ENCODE peak calls at places on chromosomes 16 and 17, in eight cellular contexts. P, D, K, F, Y, M, Q and U are unnamed samples.

GRCh38 chr17:74873036-74873873 is 461 bp upstream of the FDXR start:
- DNase-seq in P (peak; percentile 100), D (peak; percentile 99), K (peak; percentile 100), F (peak; percentile 99), Y (peak; percentile 99), M (peak; percentile 98), Q (peak; percentile 100), U (peak; percentile 99)

GRCh38 chr17:83085526-83086196 is 6.3 kb downstream of the METRNL start:
- DNase-seq in P (no peak), D (no peak), K (no peak), F (no peak), Y (peak; percentile 46), M (no peak), Q (no peak), U (no peak)

GRCh38 chr17:29585080-29585751 is 4.2 kb downstream of the GIT1 start:
- DNase-seq in P (peak; percentile 19), D (peak; percentile 69), K (no peak), F (no peak), Y (peak; percentile 74), M (no peak), Q (no peak), U (no peak)

GRCh38 chr17:3004150-3004801 is 59.1 kb downstream of the OR1D5 start:
- DNase-seq in P (peak; percentile 100), D (peak; percentile 98), K (peak; percentile 97), F (peak; percentile 99), Y (peak; percentile 100), M (peak; percentile 61), Q (peak; percentile 71), U (no peak)

GRCh38 chr17:57197672-57198071 is 58.7 kb upstream of the MSI2 start:
- DNase-seq in P (no peak), D (no peak), K (no peak), F (no peak), Y (no peak), M (no peak), Q (no peak), U (no peak)

GRCh38 chr16:65070831-65071230 is 51.0 kb downstream of the CDH11 start:
- DNase-seq in P (peak; percentile 43), D (peak; percentile 73), K (peak; percentile 90), F (peak; percentile 51), Y (peak; percentile 63), M (peak; percentile 10), Q (no peak), U (no peak)

GRCh38 chr16:48197294-48197693 is 41.5 kb upstream of the ABCC12 start:
- DNase-seq in P (no peak), D (no peak), K (no peak), F (no peak), Y (no peak), M (no peak), Q (no peak), U (no peak)

GRCh38 chr17:39752241-39752831 is 14.6 kb downstream of the GRB7 start:
- DNase-seq in P (no peak), D (no peak), K (no peak), F (no peak), Y (no peak), M (no peak), Q (peak; percentile 47), U (no peak)

GRCh38 chr16:85767569-85767968 is 16.7 kb upstream of the C16orf74 start:
- DNase-seq in P (no peak), D (no peak), K (peak; percentile 81), F (no peak), Y (no peak), M (peak; percentile 32), Q (no peak), U (no peak)

GRCh38 chr16:81956213-81956948 is 54.9 kb downstream of the SDR42E1 start:
- DNase-seq in P (no peak), D (no peak), K (no peak), F (no peak), Y (no peak), M (no peak), Q (no peak), U (no peak)

GRCh38 chr17:45641541-45641940 is 142.6 kb upstream of the CRHR1 start:
- DNase-seq in P (no peak), D (no peak), K (no peak), F (no peak), Y (no peak), M (no peak), Q (no peak), U (no peak)

GRCh38 chr17:42132941-42133340 is 10.3 kb downstream of the HSPB9 start:
- DNase-seq in P (peak; percentile 85), D (no peak), K (no peak), F (no peak), Y (no peak), M (no peak), Q (no peak), U (no peak)

GRCh38 chr17:70420876-70421445 is 251.6 kb downstream of the KCNJ2 start:
- DNase-seq in P (no peak), D (no peak), K (no peak), F (no peak), Y (no peak), M (no peak), Q (no peak), U (no peak)

GRCh38 chr16:30740364-30741251 is 7.6 kb upstream of the PHKG2 start:
- DNase-seq in P (peak; percentile 96), D (peak; percentile 82), K (peak; percentile 95), F (peak; percentile 55), Y (peak; percentile 91), M (no peak), Q (peak; percentile 16), U (no peak)

GRCh38 chr17:78343099-78343432 is 16.8 kb downstream of the SOCS3 start:
- DNase-seq in P (peak; percentile 42), D (peak; percentile 83), K (peak; percentile 79), F (peak; percentile 74), Y (peak; percentile 91), M (no peak), Q (no peak), U (no peak)

DNA sequence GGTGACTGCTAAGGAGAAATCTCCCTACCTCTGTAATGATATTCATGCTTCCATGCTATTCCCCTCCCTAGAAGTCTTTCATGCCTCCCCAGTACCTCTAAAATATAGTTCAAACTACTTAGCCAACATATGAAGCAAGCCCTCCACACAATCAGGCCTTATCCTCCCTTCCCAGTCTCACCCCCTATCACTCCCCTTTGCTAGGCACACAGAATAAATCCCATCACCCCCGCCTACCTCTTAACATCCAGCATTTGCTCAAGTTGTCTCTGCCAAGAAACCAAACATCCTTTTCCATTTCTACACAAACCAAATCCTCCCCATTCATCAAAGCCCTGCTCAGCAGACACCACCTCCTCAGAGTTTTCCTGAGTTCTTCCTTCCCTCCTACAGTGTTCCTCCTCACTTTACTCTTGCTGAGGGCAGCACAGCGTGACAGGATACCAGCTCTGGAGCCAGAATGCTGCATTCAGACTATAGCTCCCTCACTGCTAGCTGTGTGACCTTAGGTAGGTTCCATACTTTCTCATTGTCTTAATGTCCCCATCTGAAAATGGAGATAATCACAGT is 7.0 kb downstream of the TOM1L2 start:
- DNase-seq in P (no peak), D (no peak), K (no peak), F (no peak), Y (no peak), M (no peak), Q (no peak), U (no peak)
- H3K4me1 ChIP-seq in P (peaks cover 12% of the 10 kb centered on the region), D (peaks cover 56% of the 10 kb centered on the region), K (peaks cover 8% of the 10 kb centered on the region), F (peaks cover 3% of the 10 kb centered on the region), Y (peaks cover under 1% of the 10 kb centered on the region), M (peaks cover 52% of the 10 kb centered on the region), Q (peaks cover 27% of the 10 kb centered on the region), U (no peaks in the 10 kb centered on the region)

DNA sequence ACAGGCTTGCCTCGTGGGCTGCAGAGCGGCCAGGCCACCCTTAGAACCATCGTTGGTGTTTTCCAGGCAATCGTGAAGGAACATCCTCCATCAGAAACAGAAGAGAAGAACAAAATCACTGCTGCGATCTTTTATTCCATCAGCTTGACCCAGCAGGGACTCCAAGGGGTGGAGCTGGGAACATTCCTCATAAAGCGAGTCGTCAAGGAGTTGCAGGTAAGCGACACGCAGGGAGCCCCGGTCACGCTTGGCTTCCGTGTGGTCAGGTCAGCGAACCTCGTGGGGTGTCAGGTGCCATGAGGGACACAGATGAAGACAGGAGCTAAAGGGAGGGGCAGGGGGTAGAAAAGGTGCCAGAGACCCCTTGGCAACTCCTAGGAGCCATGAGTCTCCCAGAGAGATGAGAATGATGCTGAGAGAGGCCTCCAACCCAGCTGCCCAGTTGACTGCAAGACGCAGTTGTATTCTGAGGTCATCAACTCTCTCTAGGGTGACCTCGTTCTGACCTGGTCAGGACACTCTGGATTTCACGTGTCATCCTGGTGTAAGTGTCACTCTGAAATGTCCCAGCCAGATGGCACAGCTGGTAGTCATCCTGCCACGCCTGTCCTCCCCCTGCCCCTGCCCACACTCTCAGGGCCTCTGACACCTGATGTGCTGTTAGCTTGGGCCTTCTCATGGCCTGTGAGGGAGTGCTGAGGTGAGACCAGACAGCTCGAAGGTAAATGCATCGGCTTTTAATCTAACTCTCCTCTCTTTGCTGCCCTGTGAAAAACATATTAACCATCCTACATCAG is 13.4 kb downstream of the MLYCD start:
- DNase-seq in P (no peak), D (no peak), K (peak; percentile 2), F (no peak), Y (peak; percentile 78), M (no peak), Q (no peak), U (no peak)
- H3K27ac ChIP-seq in P (no peak overlapping the region), D (peak overlapping the region; percentile 77), K (no peak overlapping the region), F (no peak overlapping the region), Y (peak overlapping the region; percentile 94), M (no peak overlapping the region), Q (no peak overlapping the region), U (no peak overlapping the region)

DNA sequence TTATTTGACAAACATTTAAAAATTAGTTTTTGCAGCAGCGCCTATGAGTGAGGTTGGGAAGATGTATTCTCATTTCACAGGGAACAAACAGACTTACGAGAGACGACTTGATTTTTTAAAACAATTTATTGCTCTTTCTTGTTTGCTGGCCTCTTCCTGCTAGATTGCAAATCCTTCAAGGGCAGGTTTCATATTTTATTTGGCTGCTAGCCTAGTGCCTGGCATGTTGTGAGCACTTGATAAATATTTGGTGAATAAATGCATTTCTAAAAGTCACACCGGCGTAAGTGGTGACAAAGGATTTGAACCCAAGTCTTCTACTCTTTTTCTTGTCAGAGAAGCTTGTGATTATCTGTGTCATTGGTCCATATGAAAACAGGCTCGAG is 1.4 kb downstream of the WWP2 start:
- DNase-seq in P (peak; percentile 46), D (no peak), K (no peak), F (no peak), Y (no peak), M (no peak), Q (no peak), U (no peak)
- H3K4me3 ChIP-seq in P (no peak overlapping the region), D (peak overlapping the region; percentile 99), K (peak overlapping the region; percentile 95), F (peak overlapping the region; percentile 96), Y (peak overlapping the region; percentile 87), M (peak overlapping the region; percentile 92), Q (peak overlapping the region; percentile 79), U (no peak overlapping the region)

GRCh38 chr16:89951509-89951908 is 3.0 kb downstream of the DEF8 start:
- DNase-seq in P (no peak), D (no peak), K (no peak), F (no peak), Y (no peak), M (no peak), Q (no peak), U (no peak)

GRCh38 chr16:89952551-89952950 is 4.0 kb downstream of the DEF8 start:
- DNase-seq in P (no peak), D (no peak), K (no peak), F (no peak), Y (no peak), M (no peak), Q (no peak), U (no peak)

GRCh38 chr16:89949756-89950155 is 1.2 kb downstream of the DEF8 start:
- DNase-seq in P (no peak), D (no peak), K (no peak), F (no peak), Y (no peak), M (no peak), Q (no peak), U (no peak)

GRCh38 chr16:89953671-89954406 is 5.3 kb downstream of the DEF8 start:
- DNase-seq in P (no peak), D (no peak), K (no peak), F (no peak), Y (no peak), M (no peak), Q (no peak), U (no peak)

GRCh38 chr16:89952049-89952448 is 3.5 kb downstream of the DEF8 start:
- DNase-seq in P (no peak), D (no peak), K (no peak), F (no peak), Y (no peak), M (no peak), Q (no peak), U (no peak)
- H3K4me1 ChIP-seq in P (peaks cover 20% of the 10 kb centered on the region), D (peaks cover 15% of the 10 kb centered on the region), K (peaks cover 4% of the 10 kb centered on the region), F (peaks cover 6% of the 10 kb centered on the region), Y (peaks cover 2% of the 10 kb centered on the region), M (peaks cover 4% of the 10 kb centered on the region), Q (peaks cover 14% of the 10 kb centered on the region), U (peaks cover 2% of the 10 kb centered on the region)